ENCODE peak calls at places on chromosomes 16 and 17, in five cellular contexts. W is PC-3, F is esophagus muscularis mucosa, O is PC-9, K is fibroblast of lung. I is an unnamed sample.

GRCh38 chr17:1087381-1088241 is 90.7 kb downstream of the TIMM22 start:
- DNase-seq in F (no peak), W (peak; percentile 79), O (peak; percentile 94), K (no peak), I (no peak)

GRCh38 chr17:34382586-34383224 is 19.7 kb upstream of the CCL1 start:
- DNase-seq in F (no peak), K (no peak), W (no peak), O (no peak), I (no peak)

GRCh38 chr17:81148986-81149533 is 16.2 kb upstream of the PVALEF start:
- DNase-seq in K (no peak), W (no peak), F (no peak), O (no peak), I (no peak)

GRCh38 chr16:14510939-14511797 is 118.9 kb downstream of the PARN start:
- DNase-seq in O (no peak), K (peak; percentile 42), W (peak; percentile 31), F (no peak), I (no peak)

GRCh38 chr17:77958716-77959215 is 263 bp downstream of the TNRC6C start:
- DNase-seq in K (no peak), F (no peak), W (no peak), O (no peak), I (no peak)

GRCh38 chr16:87736003-87736382 is 29.8 kb downstream of the KLHDC4 start:
- DNase-seq in O (no peak), F (no peak), K (no peak), W (no peak), I (no peak)

GRCh38 chr16:10671729-10672128 is 23.0 kb downstream of the TEKT5 start:
- DNase-seq in K (no peak), F (no peak), O (no peak), W (no peak), I (no peak)

GRCh38 chr17:63780507-63780906 is 6.5 kb downstream of the DDX42 start:
- DNase-seq in K (peak; percentile 37), F (no peak), O (peak; percentile 86), W (peak; percentile 92), I (no peak)

GRCh38 chr17:19346351-19347255 is 15.9 kb downstream of the B9D1 start:
- DNase-seq in O (peak; percentile 53), W (peak; percentile 82), F (no peak), K (peak; percentile 67), I (peak; percentile 78)

GRCh38 chr16:65315004-65315398 is 193.1 kb upstream of the CDH11 start:
- DNase-seq in F (no peak), W (no peak), O (no peak), K (no peak), I (no peak)

GRCh38 chr16:49332589-49333267 is 40.9 kb upstream of the C16orf78 start:
- DNase-seq in K (no peak), F (peak; percentile 72), O (no peak), W (peak; percentile 11), I (no peak)

GRCh38 chr16:88356124-88356726 is 26.5 kb upstream of the ZNF469 start:
- DNase-seq in K (peak; percentile 33), O (no peak), F (no peak), W (no peak), I (peak; percentile 42)

GRCh38 chr16:25372716-25373115 is 115.1 kb upstream of the ZKSCAN2 start:
- DNase-seq in W (no peak), K (no peak), O (no peak), F (no peak), I (no peak)

GRCh38 chr16:84055366-84055765 is 12.8 kb upstream of the SLC38A8 start:
- DNase-seq in F (no peak), K (no peak), O (no peak), W (no peak), I (no peak)

GRCh38 chr16:64952177-64952576 is 169.7 kb downstream of the CDH11 start:
- DNase-seq in O (no peak), W (no peak), F (no peak), K (peak; percentile 94), I (no peak)

GRCh38 chr17:33778505-33779398 is 476.3 kb upstream of the CCL2 start:
- DNase-seq in K (peak; percentile 74), W (peak; percentile 49), O (peak; percentile 38), F (no peak), I (peak; percentile 25)

GRCh38 chr16:57167537-57167936 is 18.3 kb downstream of the PSME3IP1 start:
- DNase-seq in O (no peak), F (no peak), W (no peak), K (no peak), I (no peak)
- H3K27ac ChIP-seq in O (no peak overlapping the region), F (no peak overlapping the region), W (no peak overlapping the region), K (no peak overlapping the region), I (no peak overlapping the region)

GRCh38 chr17:5883775-5884665 is 186.2 kb upstream of the WSCD1 start:
- DNase-seq in F (no peak), K (no peak), O (peak; percentile 53), W (peak; percentile 90), I (no peak)
- H3K4me3 ChIP-seq in F (no peak overlapping the region), K (no peak overlapping the region), O (no peak overlapping the region), W (no peak overlapping the region), I (no peak overlapping the region)

DNA sequence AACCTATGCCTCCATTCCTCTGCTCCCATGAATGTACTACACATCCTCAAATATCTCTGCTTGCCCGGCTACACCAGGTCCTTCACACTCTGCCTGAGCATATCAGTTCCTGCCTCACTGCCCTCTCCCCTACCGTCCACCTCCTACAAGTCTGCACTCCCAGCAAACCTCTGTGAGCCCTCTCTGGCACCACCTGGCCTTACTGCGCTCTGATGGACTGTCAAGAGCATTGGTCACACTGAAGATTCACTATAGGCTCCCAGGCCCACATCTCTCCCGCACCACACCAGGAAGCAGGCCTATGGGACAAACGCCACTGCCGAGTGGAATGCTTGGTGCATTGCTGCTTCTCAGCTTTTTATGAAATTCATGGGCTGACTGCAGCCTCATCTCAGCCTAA is 8.9 kb downstream of the GINS2 start:
- DNase-seq in W (no peak), O (no peak), K (no peak), F (no peak), I (no peak)
- H3K36me3 ChIP-seq in W (peaks cover 18% of the 10 kb centered on the region), O (peaks cover 7% of the 10 kb centered on the region), K (peaks cover 6% of the 10 kb centered on the region), F (peaks cover 38% of the 10 kb centered on the region), I (peaks cover 59% of the 10 kb centered on the region)

GRCh38 chr16:80720759-80721470 is 83.5 kb downstream of the CDYL2 start:
- DNase-seq in W (no peak), K (no peak), O (no peak), F (no peak), I (no peak)

GRCh38 chr16:80718480-80719220 is 85.7 kb downstream of the CDYL2 start:
- DNase-seq in W (peak; percentile 93), F (peak; percentile 88), K (no peak), O (peak; percentile 40), I (no peak)

GRCh38 chr16:80719573-80719972 is 84.8 kb downstream of the CDYL2 start:
- DNase-seq in K (no peak), O (no peak), F (no peak), W (no peak), I (no peak)

GRCh38 chr16:80716564-80717139 is 87.7 kb downstream of the CDYL2 start:
- DNase-seq in K (no peak), F (no peak), O (no peak), W (no peak), I (no peak)

GRCh38 chr16:80717611-80718010 is 86.8 kb downstream of the CDYL2 start:
- DNase-seq in O (no peak), W (no peak), K (no peak), F (no peak), I (no peak)
- H3K27ac ChIP-seq in O (no peak overlapping the region), W (peak overlapping the region; percentile 37), K (no peak overlapping the region), F (no peak overlapping the region), I (no peak overlapping the region)

GRCh38 chr17:49343273-49343672 is 18.8 kb downstream of the ZNF652 start:
- DNase-seq in O (no peak), F (no peak), K (no peak), W (peak; percentile 15), I (no peak)
- H3K4me3 ChIP-seq in O (no peak overlapping the region), F (no peak overlapping the region), K (no peak overlapping the region), W (no peak overlapping the region), I (no peak overlapping the region)

GRCh38 chr16:30663038-30663437 is 4.8 kb downstream of the FBRS start:
- DNase-seq in O (no peak), K (no peak), F (no peak), W (no peak), I (no peak)

GRCh38 chr16:30663820-30664528 is 5.7 kb downstream of the FBRS start:
- DNase-seq in K (no peak), W (no peak), F (no peak), O (no peak), I (no peak)

GRCh38 chr16:30665830-30666190 is 7.6 kb downstream of the FBRS start:
- DNase-seq in O (no peak), K (no peak), F (no peak), W (no peak), I (no peak)

GRCh38 chr16:30665155-30665829 is 7.1 kb downstream of the FBRS start:
- DNase-seq in F (no peak), O (no peak), W (no peak), K (no peak), I (no peak)

DNA sequence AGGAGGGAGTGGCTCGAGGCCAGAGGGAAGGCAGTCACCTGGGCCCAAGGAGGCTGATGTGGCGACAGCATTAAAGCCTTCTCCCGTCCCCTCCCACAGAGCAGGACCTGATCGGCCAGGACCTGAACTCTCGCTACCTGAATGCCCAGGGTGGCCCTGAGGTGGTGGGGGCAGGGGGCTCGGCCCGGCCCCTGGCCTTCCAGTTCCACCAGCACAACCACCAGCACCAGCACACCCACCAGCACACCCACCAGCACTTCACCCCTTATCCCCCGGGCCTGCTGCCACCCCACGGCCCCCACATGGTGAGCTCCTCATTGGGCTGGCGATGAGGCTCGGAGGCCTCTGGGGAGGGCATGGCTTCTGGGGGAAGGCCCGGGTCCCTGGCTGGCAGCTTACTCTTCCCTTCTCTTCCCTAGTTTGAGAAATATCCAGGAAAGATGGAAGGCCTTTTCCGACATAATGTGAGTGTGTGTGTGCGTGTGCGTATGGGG is 6.4 kb downstream of the FBRS start:
- DNase-seq in W (no peak), K (no peak), O (no peak), F (no peak), I (no peak)
- H3K36me3 ChIP-seq in W (peaks cover 16% of the 10 kb centered on the region), K (peaks cover 54% of the 10 kb centered on the region), O (peaks cover 42% of the 10 kb centered on the region), F (peaks cover 89% of the 10 kb centered on the region), I (peaks cover 81% of the 10 kb centered on the region)